ENCODE peak calls at places on chromosomes 11 and 22, in five cellular contexts. One of them, this sample, is unnamed.

GRCh38 chr11:69263736-69264052 is 30.3 kb upstream of the MYEOV start:
- DNase-seq in CD8-positive, alpha-beta T cell: no peak
- DNase-seq in lung: no peak
- DNase-seq in transverse colon: no peak
- DNase-seq in neural progenitor cell: no peak
- DNase-seq in this sample: no peak

GRCh38 chr22:49820984-49821383 is 6.7 kb downstream of the BRD1 start:
- DNase-seq in neural progenitor cell: no peak
- DNase-seq in transverse colon: no peak
- DNase-seq in CD8-positive, alpha-beta T cell: no peak
- DNase-seq in lung: no peak
- DNase-seq in this sample: no peak

GRCh38 chr11:134261626-134262488 is 8.5 kb downstream of the ACAD8 start:
- DNase-seq in transverse colon: no peak
- DNase-seq in CD8-positive, alpha-beta T cell: peak; percentile 34
- DNase-seq in lung: no peak
- DNase-seq in neural progenitor cell: peak; percentile 67
- DNase-seq in this sample: no peak

GRCh38 chr11:116602637-116602942 is 170.2 kb downstream of the BUD13 start:
- DNase-seq in transverse colon: no peak
- DNase-seq in neural progenitor cell: no peak
- DNase-seq in CD8-positive, alpha-beta T cell: no peak
- DNase-seq in lung: no peak
- DNase-seq in this sample: no peak

GRCh38 chr11:118856314-118856713 is 27.4 kb upstream of the CXCR5 start:
- DNase-seq in transverse colon: no peak
- DNase-seq in CD8-positive, alpha-beta T cell: no peak
- DNase-seq in lung: no peak
- DNase-seq in neural progenitor cell: no peak
- DNase-seq in this sample: no peak

GRCh38 chr22:43127166-43127908 is 15.9 kb downstream of the MCAT start:
- DNase-seq in neural progenitor cell: no peak
- DNase-seq in transverse colon: peak; percentile 88
- DNase-seq in CD8-positive, alpha-beta T cell: no peak
- DNase-seq in lung: no peak
- DNase-seq in this sample: peak; percentile 92

GRCh38 chr11:116224154-116224888 is 548.5 kb downstream of the BUD13 start:
- DNase-seq in neural progenitor cell: peak; percentile 63
- DNase-seq in CD8-positive, alpha-beta T cell: no peak
- DNase-seq in lung: peak; percentile 51
- DNase-seq in transverse colon: peak; percentile 44
- DNase-seq in this sample: peak; percentile 67

GRCh38 chr22:24466831-24467249 is 28.3 kb upstream of the UPB1 start:
- DNase-seq in lung: no peak
- DNase-seq in neural progenitor cell: peak; percentile 54
- DNase-seq in transverse colon: no peak
- DNase-seq in CD8-positive, alpha-beta T cell: no peak
- DNase-seq in this sample: no peak

GRCh38 chr11:64754919-64755662 is 4.7 kb downstream of the PYGM start:
- DNase-seq in transverse colon: no peak
- DNase-seq in neural progenitor cell: no peak
- DNase-seq in lung: no peak
- DNase-seq in CD8-positive, alpha-beta T cell: no peak
- DNase-seq in this sample: no peak

GRCh38 chr11:117691501-117691900 is 105.5 kb downstream of the DSCAML1 start:
- DNase-seq in transverse colon: no peak
- DNase-seq in CD8-positive, alpha-beta T cell: no peak
- DNase-seq in neural progenitor cell: no peak
- DNase-seq in lung: no peak
- DNase-seq in this sample: no peak

GRCh38 chr11:13480198-13480597 is 15.6 kb downstream of the PTH start:
- DNase-seq in neural progenitor cell: no peak
- DNase-seq in lung: no peak
- DNase-seq in CD8-positive, alpha-beta T cell: no peak
- DNase-seq in transverse colon: no peak
- DNase-seq in this sample: peak; percentile 38

GRCh38 chr22:39080052-39080762 is 3.1 kb downstream of the APOBEC3G start:
- DNase-seq in neural progenitor cell: no peak
- DNase-seq in transverse colon: no peak
- DNase-seq in lung: no peak
- DNase-seq in CD8-positive, alpha-beta T cell: peak; percentile 69
- DNase-seq in this sample: no peak

GRCh38 chr11:11415786-11416390 is 62.8 kb upstream of the CSNK2A3 start:
- DNase-seq in lung: no peak
- DNase-seq in neural progenitor cell: peak; percentile 27
- DNase-seq in CD8-positive, alpha-beta T cell: no peak
- DNase-seq in transverse colon: no peak
- DNase-seq in this sample: no peak

GRCh38 chr22:40212126-40212525 is 34.4 kb downstream of the TNRC6B start:
- DNase-seq in CD8-positive, alpha-beta T cell: no peak
- DNase-seq in transverse colon: no peak
- DNase-seq in lung: no peak
- DNase-seq in neural progenitor cell: no peak
- DNase-seq in this sample: no peak

GRCh38 chr11:104291646-104292045 is 127.7 kb upstream of the PDGFD start:
- DNase-seq in lung: no peak
- DNase-seq in CD8-positive, alpha-beta T cell: no peak
- DNase-seq in transverse colon: no peak
- DNase-seq in neural progenitor cell: no peak
- DNase-seq in this sample: no peak

GRCh38 chr11:66845143-66845875 is 2.1 kb downstream of the RCE1 start:
- DNase-seq in transverse colon: no peak
- DNase-seq in lung: no peak
- DNase-seq in neural progenitor cell: no peak
- DNase-seq in CD8-positive, alpha-beta T cell: no peak
- DNase-seq in this sample: no peak

GRCh38 chr11:66846671-66847091 is 3.4 kb downstream of the RCE1 start:
- DNase-seq in CD8-positive, alpha-beta T cell: no peak
- DNase-seq in lung: no peak
- DNase-seq in transverse colon: no peak
- DNase-seq in neural progenitor cell: no peak
- DNase-seq in this sample: no peak

GRCh38 chr11:66847461-66848232 is 4.4 kb downstream of the RCE1 start:
- DNase-seq in CD8-positive, alpha-beta T cell: no peak
- DNase-seq in lung: no peak
- DNase-seq in transverse colon: no peak
- DNase-seq in neural progenitor cell: no peak
- DNase-seq in this sample: no peak

GRCh38 chr11:66844496-66845142 is 1.4 kb downstream of the RCE1 start:
- DNase-seq in lung: no peak
- DNase-seq in neural progenitor cell: no peak
- DNase-seq in transverse colon: no peak
- DNase-seq in CD8-positive, alpha-beta T cell: no peak
- DNase-seq in this sample: no peak

GRCh38 chr11:66845876-66846212 is 2.6 kb downstream of the RCE1 start:
- DNase-seq in lung: no peak
- DNase-seq in transverse colon: no peak
- DNase-seq in CD8-positive, alpha-beta T cell: no peak
- DNase-seq in neural progenitor cell: no peak
- DNase-seq in this sample: no peak
- TF ChIP-seq CTCF in lung: no peak
- TF ChIP-seq CTCF in transverse colon: no peak
- TF ChIP-seq CTCF in CD8-positive, alpha-beta T cell: no peak
- TF ChIP-seq CTCF in neural progenitor cell: no peak
- TF ChIP-seq CTCF in this sample: no peak

DNA sequence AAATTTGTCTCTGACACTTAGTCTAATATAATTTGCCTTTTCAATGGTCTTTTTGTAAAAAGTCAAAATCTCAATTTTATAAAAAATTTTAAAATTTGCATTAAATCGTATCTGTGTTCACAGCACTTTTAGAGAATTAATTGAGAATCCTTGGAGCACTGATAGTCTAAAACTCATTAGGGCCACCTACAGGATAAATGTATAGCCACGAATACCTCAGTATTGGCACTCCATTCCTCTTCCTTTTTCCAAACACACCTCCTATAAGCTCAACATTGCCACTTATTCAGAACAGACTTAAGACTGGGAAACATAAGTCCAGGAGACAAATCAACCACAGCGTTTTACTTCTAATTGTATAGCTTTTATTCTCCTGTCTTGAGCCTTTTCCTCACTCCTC is 776.0 kb upstream of the ARHGAP42 start:
- DNase-seq in lung: no peak
- DNase-seq in neural progenitor cell: peak; percentile 17
- DNase-seq in transverse colon: no peak
- DNase-seq in CD8-positive, alpha-beta T cell: no peak
- DNase-seq in this sample: no peak
- H3K9me3 ChIP-seq in lung: no peaks in the 10 kb centered on the region
- H3K9me3 ChIP-seq in neural progenitor cell: no peaks in the 10 kb centered on the region
- H3K9me3 ChIP-seq in transverse colon: no peaks in the 10 kb centered on the region
- H3K9me3 ChIP-seq in CD8-positive, alpha-beta T cell: no peaks in the 10 kb centered on the region
- H3K9me3 ChIP-seq in this sample: no peaks in the 10 kb centered on the region

DNA sequence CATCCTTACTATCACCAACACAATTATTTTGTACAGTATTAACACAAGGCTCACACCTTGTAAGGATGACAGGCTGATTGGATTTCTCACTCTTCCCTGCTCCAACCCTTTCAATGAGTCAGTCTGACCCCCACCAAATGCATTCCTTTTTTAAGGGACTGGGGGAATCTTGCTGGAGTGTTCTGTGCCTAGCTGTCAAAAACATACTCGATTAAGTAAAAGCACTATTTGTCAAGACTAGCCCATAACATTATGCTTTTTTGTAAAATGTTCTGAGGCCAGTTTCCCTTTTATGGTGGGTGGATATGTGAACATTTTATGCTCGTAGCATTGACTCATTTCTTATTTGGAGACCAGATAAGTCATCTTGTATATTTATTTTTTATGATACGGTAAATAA is 87.2 kb downstream of the PDHX start:
- DNase-seq in transverse colon: no peak
- DNase-seq in neural progenitor cell: no peak
- DNase-seq in lung: no peak
- DNase-seq in CD8-positive, alpha-beta T cell: no peak
- DNase-seq in this sample: no peak
- H3K4me1 ChIP-seq in transverse colon: peaks cover 21% of the 10 kb centered on the region
- H3K4me1 ChIP-seq in neural progenitor cell: no peaks in the 10 kb centered on the region
- H3K4me1 ChIP-seq in lung: no peaks in the 10 kb centered on the region
- H3K4me1 ChIP-seq in CD8-positive, alpha-beta T cell: peaks cover 8% of the 10 kb centered on the region
- H3K4me1 ChIP-seq in this sample: peaks cover 6% of the 10 kb centered on the region

DNA sequence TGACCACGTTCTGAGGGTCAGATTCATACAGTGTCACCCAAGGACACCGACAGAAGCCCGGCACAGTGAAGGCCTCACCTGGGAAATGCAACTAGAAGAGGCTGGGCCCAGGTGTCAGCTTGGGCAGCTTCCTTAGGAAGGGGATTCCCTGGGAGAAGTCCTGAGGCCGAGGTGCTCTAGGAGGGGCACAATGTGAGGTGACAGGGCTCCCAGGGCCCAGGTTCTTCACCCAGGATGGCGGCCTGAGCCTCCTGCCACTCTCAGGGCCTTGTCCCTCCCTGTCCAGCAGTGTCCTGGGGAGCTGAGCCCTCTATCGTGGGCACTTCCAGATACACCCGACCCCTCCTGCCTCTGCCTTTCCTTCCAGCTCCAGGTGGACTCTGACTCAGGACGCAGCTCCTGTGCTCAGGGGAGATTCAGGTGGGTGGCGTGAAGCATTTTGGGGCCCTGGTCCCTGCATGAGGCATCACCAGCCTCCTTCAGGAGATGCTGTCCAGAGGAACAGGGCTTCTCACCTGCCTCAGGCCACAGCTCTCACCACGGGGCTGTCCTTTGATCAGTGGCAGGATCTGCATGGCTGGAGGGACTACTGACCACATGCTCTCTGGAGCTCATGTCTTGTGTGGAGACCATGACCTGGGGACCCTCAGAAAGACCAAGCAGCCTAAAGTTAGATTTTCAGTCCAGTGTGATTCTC is 58.6 kb downstream of the GGTLC2 start:
- DNase-seq in CD8-positive, alpha-beta T cell: no peak
- DNase-seq in lung: no peak
- DNase-seq in neural progenitor cell: no peak
- DNase-seq in transverse colon: no peak
- DNase-seq in this sample: no peak
- TF ChIP-seq CTCF in CD8-positive, alpha-beta T cell: no peak
- TF ChIP-seq CTCF in lung: no peak
- TF ChIP-seq CTCF in neural progenitor cell: no peak
- TF ChIP-seq CTCF in transverse colon: no peak
- TF ChIP-seq CTCF in this sample: no peak